ENCODE peak calls at places on chromosomes 2 and 18, in ten cellular contexts. M is heart left ventricle; D is G401; A is NCI-H226; U is GM23338; R is HFF-Myc; P is NCI-H774; I is LoVo; N is brain microvascular endothelial cell; Y is stimulated activated CD4-positive, alpha-beta T cell treated with anti-CD3 and anti-CD28 coated beads, Interleukin-12 subunit alpha, Interleukin-12 subunit beta, amount 100 ng/mL, for 24 hours. O is an unnamed sample.

GRCh38 chr18:56038258-56039030 is 450.5 kb upstream of the TCF4 start:
- DNase-seq in I (no peak), U (no peak), M (no peak), N (no peak), P (no peak), A (no peak), Y (no peak), D (no peak), R (no peak), O (no peak)

GRCh38 chr2:25697559-25698341 is 24.4 kb upstream of the DTNB start:
- DNase-seq in M (no peak), P (no peak), U (peak; percentile 62), A (no peak), R (no peak), N (no peak), D (no peak), Y (no peak), I (no peak), O (no peak)

GRCh38 chr2:45439788-45440773 is 171.0 kb downstream of the SRBD1 start:
- DNase-seq in Y (no peak), I (no peak), U (no peak), N (no peak), M (no peak), D (no peak), R (no peak), P (no peak), A (peak; percentile 2), O (peak; percentile 13)

GRCh38 chr18:76371804-76372203 is 123.2 kb downstream of the ZNF516 start:
- DNase-seq in R (no peak), P (no peak), M (no peak), U (no peak), N (no peak), Y (no peak), A (no peak), D (no peak), I (no peak), O (no peak)

GRCh38 chr2:113966832-113967231 is 76.9 kb downstream of the ACTR3 start:
- DNase-seq in P (no peak), Y (no peak), M (no peak), U (no peak), R (no peak), N (peak; percentile 35), D (no peak), I (no peak), A (peak; percentile 16), O (no peak)

GRCh38 chr2:229025653-229026052 is 245.4 kb downstream of the PID1 start:
- DNase-seq in Y (no peak), U (no peak), M (no peak), I (no peak), P (no peak), A (no peak), D (no peak), N (no peak), R (no peak), O (no peak)

GRCh38 chr2:62263076-62263475 is 67.2 kb downstream of the B3GNT2 start:
- DNase-seq in U (no peak), I (no peak), N (no peak), P (no peak), R (no peak), Y (no peak), A (no peak), D (no peak), M (no peak), O (no peak)

GRCh38 chr2:202883987-202884675 is 12.6 kb upstream of the ICA1L start:
- DNase-seq in D (no peak), Y (no peak), M (no peak), P (no peak), N (peak; percentile 13), R (no peak), A (peak; percentile 2), U (no peak), I (no peak), O (no peak)

GRCh38 chr2:45287040-45287439 is 277.8 kb upstream of the SIX2 start:
- DNase-seq in A (peak; percentile 76), M (no peak), D (no peak), I (no peak), P (no peak), R (no peak), Y (no peak), U (no peak), N (no peak), O (no peak)

GRCh38 chr2:112493048-112493447 is 11.1 kb downstream of the TTL start:
- DNase-seq in A (no peak), M (no peak), N (no peak), D (no peak), Y (no peak), U (peak; percentile 12), R (no peak), I (no peak), P (no peak), O (no peak)

GRCh38 chr2:222869252-222869560 is 8.4 kb downstream of the ACSL3 start:
- DNase-seq in D (no peak), U (no peak), M (no peak), I (no peak), N (no peak), R (no peak), A (no peak), P (no peak), Y (no peak), O (no peak)

GRCh38 chr2:33350632-33351031 is 125.8 kb upstream of the RASGRP3 start:
- DNase-seq in P (no peak), N (no peak), Y (no peak), I (no peak), R (no peak), U (no peak), M (no peak), D (no peak), A (no peak), O (no peak)

GRCh38 chr2:206253125-206253787 is 21.2 kb upstream of the ZDBF2 start:
- DNase-seq in D (no peak), N (no peak), R (no peak), Y (no peak), P (no peak), I (no peak), M (no peak), A (no peak), U (no peak), O (no peak)

GRCh38 chr2:221429741-221430491 is 142.2 kb downstream of the EPHA4 start:
- DNase-seq in R (no peak), A (peak; percentile 22), D (peak; percentile 75), M (peak; percentile 62), Y (no peak), N (no peak), U (no peak), P (no peak), I (no peak), O (no peak)

GRCh38 chr2:189515264-189515663 is 65.3 kb downstream of the SLC40A1 start:
- DNase-seq in A (peak; percentile 21), N (peak; percentile 11), U (no peak), P (no peak), Y (no peak), M (no peak), R (no peak), I (no peak), D (no peak), O (peak; percentile 27)

GRCh38 chr18:3703732-3704176 is 253.8 kb downstream of the TGIF1 start:
- DNase-seq in D (peak; percentile 90), M (peak; percentile 61), P (peak; percentile 29), Y (no peak), N (peak; percentile 45), U (peak; percentile 81), A (peak; percentile 55), I (peak; percentile 72), R (peak; percentile 32), O (peak; percentile 61)

GRCh38 chr2:232634319-232635150 is 1.1 kb downstream of the EFHD1 start:
- DNase-seq in M (peak; percentile 35), Y (no peak), R (no peak), A (no peak), U (peak; percentile 62), P (no peak), N (no peak), D (no peak), I (no peak), O (no peak)

GRCh38 chr2:223692227-223692947 is 90.2 kb upstream of the SCG2 start:
- DNase-seq in M (peak; percentile 35), I (peak; percentile 62), D (peak; percentile 31), N (peak; percentile 65), Y (no peak), R (peak; percentile 49), P (no peak), U (peak; percentile 83), A (peak; percentile 64), O (peak; percentile 57)

GRCh38 chr2:126059379-126059778 is 596.6 kb upstream of the GYPC start:
- DNase-seq in P (no peak), M (no peak), A (no peak), Y (no peak), D (no peak), R (no peak), I (no peak), U (peak; percentile 0), N (no peak), O (no peak)

GRCh38 chr18:55296761-55297160 is 291.2 kb downstream of the TCF4 start:
- DNase-seq in U (no peak), P (no peak), D (no peak), R (no peak), Y (no peak), N (no peak), A (no peak), I (no peak), M (no peak), O (no peak)

GRCh38 chr2:73852020-73852419 is 23.3 kb downstream of the STAMBP start:
- DNase-seq in A (peak; percentile 87), R (peak; percentile 31), M (no peak), N (peak; percentile 72), I (no peak), Y (no peak), U (no peak), P (no peak), D (no peak), O (no peak)

GRCh38 chr2:38202713-38203454 is 126.9 kb upstream of the CYP1B1 start:
- DNase-seq in P (no peak), Y (no peak), U (no peak), M (no peak), A (no peak), N (no peak), D (no peak), I (no peak), R (no peak), O (no peak)

GRCh38 chr2:48169066-48169724 is 262.9 kb upstream of the FBXO11 start:
- DNase-seq in I (no peak), N (no peak), A (no peak), R (no peak), D (no peak), Y (no peak), U (no peak), P (no peak), M (no peak), O (no peak)

GRCh38 chr2:113829836-113830235 is 60.1 kb upstream of the ACTR3 start:
- DNase-seq in U (no peak), P (no peak), N (no peak), A (no peak), I (no peak), M (no peak), R (no peak), D (no peak), Y (no peak), O (no peak)